ENCODE peak calls at places on chromosomes 12 and 14, in ten cellular contexts. L is EL; I is M059J; K is C1 segment of cervical spinal cord; C is stimulated activated CD4-positive, alpha-beta T cell treated with anti-CD3 and anti-CD28 coated beads, TNF-alpha, amount 100 ng/mL, for 4 hours; O is neural crest cell; E is cerebellum; B is fibroblast of the aortic adventitia; J is stimulated activated CD8-positive, alpha-beta memory T cell treated with anti-CD3 and anti-CD28 coated beads, Interleukin-7, amount 100 ng/mL, for 1 hour; D is left ventricle myocardium inferior. V is an unnamed sample.

GRCh38 chr12:78600541-78600940 is 264.0 kb upstream of the SYT1 start:
- DNase-seq in L (no peak), I (no peak), K (no peak), C (no peak), O (no peak), E (peak), B (no peak), J (no peak), D (no peak), V (no peak)

GRCh38 chr12:96879301-96879700 is 27.8 kb upstream of the NEDD1 start:
- DNase-seq in L (peak), I (peak), K (no peak), C (no peak), O (no peak), E (no peak), B (peak), J (no peak), D (no peak), V (no peak)

GRCh38 chr14:81401420-81402122 is 1.4 kb upstream of the STON2 start:
- DNase-seq in L (peak), I (peak), K (no peak), C (no peak), O (no peak), E (no peak), B (peak), J (no peak), D (no peak), V (peak)

GRCh38 chr12:82673698-82674097 is 13.0 kb upstream of the TMTC2 start:
- DNase-seq in L (no peak), I (no peak), K (no peak), C (no peak), O (no peak), E (no peak), B (no peak), J (no peak), D (no peak), V (no peak)

GRCh38 chr12:57175428-57176138 is 28.2 kb upstream of the LRP1-AS start:
- DNase-seq in L (peak), I (peak), K (no peak), C (peak), O (peak), E (peak), B (peak), J (no peak), D (peak), V (peak)

GRCh38 chr12:111788178-111788654 is 21.5 kb downstream of the ALDH2 start:
- DNase-seq in L (peak), I (peak), K (no peak), C (no peak), O (no peak), E (peak), B (peak), J (no peak), D (peak), V (peak)

GRCh38 chr12:115771065-115771464 is 506.4 kb downstream of the MED13L start:
- DNase-seq in L (peak), I (peak), K (no peak), C (no peak), O (no peak), E (no peak), B (no peak), J (no peak), D (no peak), V (peak)

GRCh38 chr12:2027379-2027778 is 23.1 kb upstream of the DCP1B start:
- DNase-seq in L (no peak), I (no peak), K (no peak), C (no peak), O (no peak), E (no peak), B (peak), J (no peak), D (no peak), V (no peak)

GRCh38 chr14:93045965-93046695 is 69.6 kb downstream of the ITPK1 start:
- DNase-seq in L (peak), I (peak), K (no peak), C (no peak), O (no peak), E (no peak), B (peak), J (no peak), D (no peak), V (peak)

GRCh38 chr12:92462049-92462448 is 240.7 kb upstream of the PLEKHG7 start:
- DNase-seq in L (no peak), I (peak), K (no peak), C (no peak), O (no peak), E (no peak), B (no peak), J (no peak), D (no peak), V (no peak)

GRCh38 chr12:113802000-113802749 is 163.9 kb downstream of the RBM19 start:
- DNase-seq in L (no peak), I (no peak), K (no peak), C (no peak), O (no peak), E (no peak), B (no peak), J (no peak), D (no peak), V (no peak)

GRCh38 chr12:27361372-27361771 is 28.7 kb downstream of the BMAL2 start:
- DNase-seq in L (peak), I (no peak), K (no peak), C (no peak), O (no peak), E (no peak), B (peak), J (no peak), D (no peak), V (no peak)

GRCh38 chr14:53542692-53543091 is 389.6 kb upstream of the DDHD1 start:
- DNase-seq in L (peak), I (peak), K (no peak), C (no peak), O (no peak), E (no peak), B (peak), J (no peak), D (no peak), V (peak)

GRCh38 chr12:43551971-43552559 is at the start of gene ADAMTS20:
- DNase-seq in L (peak), I (no peak), K (no peak), C (no peak), O (peak), E (no peak), B (no peak), J (no peak), D (no peak), V (peak)

GRCh38 chr14:33165926-33166289 is 227.2 kb downstream of the NPAS3 start:
- DNase-seq in L (no peak), I (no peak), K (no peak), C (no peak), O (no peak), E (no peak), B (no peak), J (no peak), D (no peak), V (no peak)

GRCh38 chr14:30180219-30180618 is 252.6 kb upstream of the PRKD1 start:
- DNase-seq in L (no peak), I (no peak), K (no peak), C (no peak), O (no peak), E (no peak), B (peak), J (no peak), D (no peak), V (no peak)

GRCh38 chr12:91513354-91513753 is 330.7 kb upstream of the DCN start:
- DNase-seq in L (no peak), I (no peak), K (no peak), C (no peak), O (no peak), E (no peak), B (no peak), J (no peak), D (no peak), V (no peak)

GRCh38 chr12:83018063-83018462 is 331.4 kb downstream of the TMTC2 start:
- DNase-seq in L (no peak), I (no peak), K (no peak), C (no peak), O (no peak), E (no peak), B (no peak), J (no peak), D (no peak), V (no peak)

GRCh38 chr14:100078997-100079561 is 13.9 kb downstream of the EVL start:
- DNase-seq in L (peak), I (peak), K (no peak), C (peak), O (no peak), E (peak), B (peak), J (peak), D (no peak), V (peak)

V was measured in Daoy.